ENCODE peak calls at places on chromosome 10, in seven cellular contexts. One of them, this sample, is unnamed. For H3K4me1, the result is how much of the 10 kb centered on the place peaks cover.

GRCh38 chr10:10886861-10887539 is 130.7 kb upstream of the CELF2 start:
- DNase-seq in H9: no peak
- DNase-seq in lower lobe of right lung: no peak
- DNase-seq in psoas muscle: no peak
- DNase-seq in transverse colon: no peak
- DNase-seq in GM12878: no peak
- DNase-seq in A549: no peak
- DNase-seq in this sample: no peak

GRCh38 chr10:112365014-112365432 is 8.9 kb upstream of the ACSL5 start:
- DNase-seq in H9: no peak
- DNase-seq in lower lobe of right lung: no peak
- DNase-seq in psoas muscle: no peak
- DNase-seq in transverse colon: peak
- DNase-seq in GM12878: no peak
- DNase-seq in A549: no peak
- DNase-seq in this sample: no peak

GRCh38 chr10:86300931-86301330 is 65.7 kb downstream of the GRID1 start:
- DNase-seq in H9: peak
- DNase-seq in lower lobe of right lung: no peak
- DNase-seq in psoas muscle: no peak
- DNase-seq in transverse colon: no peak
- DNase-seq in GM12878: no peak
- DNase-seq in A549: no peak
- DNase-seq in this sample: no peak

GRCh38 chr10:3107426-3107961 is 40.1 kb downstream of the PFKP start:
- DNase-seq in H9: no peak
- DNase-seq in lower lobe of right lung: peak
- DNase-seq in psoas muscle: peak
- DNase-seq in transverse colon: peak
- DNase-seq in GM12878: no peak
- DNase-seq in A549: peak
- DNase-seq in this sample: no peak

GRCh38 chr10:3935141-3935540 is 150.1 kb upstream of the KLF6 start:
- DNase-seq in H9: no peak
- DNase-seq in lower lobe of right lung: no peak
- DNase-seq in psoas muscle: no peak
- DNase-seq in transverse colon: no peak
- DNase-seq in GM12878: peak
- DNase-seq in A549: no peak
- DNase-seq in this sample: no peak

GRCh38 chr10:111084346-111085255 is 7.8 kb downstream of the ADRA2A start:
- DNase-seq in H9: no peak
- DNase-seq in lower lobe of right lung: no peak
- DNase-seq in psoas muscle: no peak
- DNase-seq in transverse colon: no peak
- DNase-seq in GM12878: no peak
- DNase-seq in A549: no peak
- DNase-seq in this sample: no peak

GRCh38 chr10:104304927-104305326 is 33.3 kb downstream of the ITPRIP start:
- DNase-seq in H9: no peak
- DNase-seq in lower lobe of right lung: no peak
- DNase-seq in psoas muscle: no peak
- DNase-seq in transverse colon: no peak
- DNase-seq in GM12878: no peak
- DNase-seq in A549: no peak
- DNase-seq in this sample: no peak

GRCh38 chr10:125235093-125236069 is 75.0 kb upstream of the CTBP2 start:
- DNase-seq in H9: no peak
- DNase-seq in lower lobe of right lung: no peak
- DNase-seq in psoas muscle: no peak
- DNase-seq in transverse colon: no peak
- DNase-seq in GM12878: no peak
- DNase-seq in A549: no peak
- DNase-seq in this sample: no peak

GRCh38 chr10:104255244-104255981 is 721 bp downstream of the GSTO1 start:
- DNase-seq in H9: no peak
- DNase-seq in lower lobe of right lung: no peak
- DNase-seq in psoas muscle: peak
- DNase-seq in transverse colon: peak
- DNase-seq in GM12878: no peak
- DNase-seq in A549: peak
- DNase-seq in this sample: no peak

GRCh38 chr10:20674870-20675385 is 222.2 kb downstream of the NEBL start:
- DNase-seq in H9: no peak
- DNase-seq in lower lobe of right lung: no peak
- DNase-seq in psoas muscle: no peak
- DNase-seq in transverse colon: no peak
- DNase-seq in GM12878: no peak
- DNase-seq in A549: no peak
- DNase-seq in this sample: no peak

GRCh38 chr10:68271104-68271882 is 39.4 kb upstream of the ATOH7 start:
- DNase-seq in H9: no peak
- DNase-seq in lower lobe of right lung: no peak
- DNase-seq in psoas muscle: no peak
- DNase-seq in transverse colon: no peak
- DNase-seq in GM12878: no peak
- DNase-seq in A549: no peak
- DNase-seq in this sample: no peak

GRCh38 chr10:43250925-43251663 is 15.8 kb downstream of the RASGEF1A start:
- DNase-seq in H9: peak
- DNase-seq in lower lobe of right lung: no peak
- DNase-seq in psoas muscle: peak
- DNase-seq in transverse colon: no peak
- DNase-seq in GM12878: no peak
- DNase-seq in A549: no peak
- DNase-seq in this sample: no peak

GRCh38 chr10:21173433-21173963 is 276.4 kb upstream of the NEBL start:
- DNase-seq in H9: peak
- DNase-seq in lower lobe of right lung: peak
- DNase-seq in psoas muscle: no peak
- DNase-seq in transverse colon: no peak
- DNase-seq in GM12878: no peak
- DNase-seq in A549: no peak
- DNase-seq in this sample: no peak

GRCh38 chr10:34647848-34648247 is 167.2 kb downstream of the PARD3 start:
- DNase-seq in H9: no peak
- DNase-seq in lower lobe of right lung: no peak
- DNase-seq in psoas muscle: no peak
- DNase-seq in transverse colon: no peak
- DNase-seq in GM12878: no peak
- DNase-seq in A549: no peak
- DNase-seq in this sample: no peak

GRCh38 chr10:16944961-16945360 is 127.7 kb upstream of the RSU1 start:
- DNase-seq in H9: no peak
- DNase-seq in lower lobe of right lung: no peak
- DNase-seq in psoas muscle: no peak
- DNase-seq in transverse colon: no peak
- DNase-seq in GM12878: no peak
- DNase-seq in A549: no peak
- DNase-seq in this sample: no peak

GRCh38 chr10:120998782-120999285 is 147.7 kb downstream of the WDR11 start:
- DNase-seq in H9: no peak
- DNase-seq in lower lobe of right lung: no peak
- DNase-seq in psoas muscle: no peak
- DNase-seq in transverse colon: no peak
- DNase-seq in GM12878: no peak
- DNase-seq in A549: no peak
- DNase-seq in this sample: no peak

GRCh38 chr10:86085136-86085535 is 281.5 kb downstream of the GRID1 start:
- DNase-seq in H9: peak
- DNase-seq in lower lobe of right lung: no peak
- DNase-seq in psoas muscle: no peak
- DNase-seq in transverse colon: no peak
- DNase-seq in GM12878: no peak
- DNase-seq in A549: no peak
- DNase-seq in this sample: no peak

GRCh38 chr10:103542764-103543616 is 49.5 kb downstream of the NEURL1 start:
- DNase-seq in H9: peak
- DNase-seq in lower lobe of right lung: no peak
- DNase-seq in psoas muscle: no peak
- DNase-seq in transverse colon: peak
- DNase-seq in GM12878: peak
- DNase-seq in A549: peak
- DNase-seq in this sample: peak

GRCh38 chr10:68212721-68213352 is 19.1 kb downstream of the ATOH7 start:
- DNase-seq in H9: no peak
- DNase-seq in lower lobe of right lung: no peak
- DNase-seq in psoas muscle: no peak
- DNase-seq in transverse colon: no peak
- DNase-seq in GM12878: no peak
- DNase-seq in A549: peak
- DNase-seq in this sample: no peak

DNA sequence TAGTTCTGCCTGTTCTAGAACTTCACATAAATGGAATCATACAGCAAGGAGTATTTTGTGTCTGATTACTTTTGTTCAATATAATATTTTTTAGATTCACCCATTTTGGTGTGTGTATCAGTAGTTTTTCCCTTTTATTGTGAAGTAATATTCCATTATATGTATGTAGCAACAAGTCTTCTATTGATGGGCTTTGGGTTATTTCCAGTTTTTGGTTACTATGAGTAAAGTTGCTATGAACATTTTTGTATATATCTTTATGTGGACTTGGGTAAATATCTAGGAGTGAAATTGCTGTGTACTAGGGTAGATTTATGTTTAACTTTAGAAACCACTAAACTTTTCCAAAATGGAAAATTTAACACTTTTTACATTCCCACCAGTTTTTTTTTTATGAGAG is 35.7 kb downstream of the ADK start:
- DNase-seq in H9: no peak
- DNase-seq in lower lobe of right lung: no peak
- DNase-seq in psoas muscle: no peak
- DNase-seq in transverse colon: no peak
- DNase-seq in GM12878: no peak
- DNase-seq in A549: no peak
- DNase-seq in this sample: no peak
- H3K27ac ChIP-seq in H9: no peak
- H3K27ac ChIP-seq in lower lobe of right lung: no peak
- H3K27ac ChIP-seq in psoas muscle: no peak
- H3K27ac ChIP-seq in transverse colon: no peak
- H3K27ac ChIP-seq in GM12878: no peak
- H3K27ac ChIP-seq in A549: no peak
- H3K27ac ChIP-seq in this sample: no peak

DNA sequence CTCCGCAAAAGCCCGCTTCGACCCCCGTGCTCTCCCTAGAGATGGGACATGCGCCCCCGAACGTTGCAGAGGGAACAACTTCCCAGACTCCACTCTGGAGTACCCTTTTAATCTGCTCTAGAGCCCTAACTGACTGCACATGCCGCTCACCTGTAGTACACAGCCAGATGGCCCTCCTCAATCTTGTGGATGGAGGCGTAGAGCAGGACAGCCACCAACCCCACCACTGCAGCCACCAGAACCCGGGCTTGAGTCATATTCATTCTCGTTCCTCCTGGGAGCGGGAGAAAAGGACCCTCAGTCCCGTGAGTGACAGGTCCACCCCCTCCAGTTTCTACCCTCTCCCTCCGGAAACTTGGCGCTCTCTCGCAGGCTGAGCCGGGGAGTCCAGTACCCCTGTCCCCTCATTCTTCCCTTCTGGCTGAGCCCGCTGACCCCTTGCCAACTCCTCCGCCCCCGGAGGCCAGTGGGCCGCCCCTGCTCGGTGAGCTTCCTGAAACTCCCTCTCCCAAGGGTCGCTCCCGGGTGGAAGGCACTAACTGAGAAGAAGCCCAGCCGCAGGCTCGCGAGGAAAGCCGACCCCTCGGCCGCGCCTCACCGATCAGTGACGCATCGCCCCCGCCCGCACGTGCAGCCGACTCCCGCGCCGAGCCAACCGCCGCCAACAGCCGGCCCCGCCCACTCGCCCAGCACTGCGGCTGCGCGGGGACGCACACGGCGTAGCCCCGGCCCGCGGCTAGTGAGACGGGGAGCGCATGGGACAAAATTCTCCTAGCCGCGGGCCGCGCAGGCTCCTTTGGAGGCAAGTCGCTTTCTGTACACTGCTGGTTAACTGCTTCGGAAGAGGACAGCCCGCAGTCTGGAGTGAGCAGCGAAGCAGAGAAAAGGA is at the start of gene ERLIN1:
- DNase-seq in H9: peak
- DNase-seq in lower lobe of right lung: peak
- DNase-seq in psoas muscle: peak
- DNase-seq in transverse colon: peak
- DNase-seq in GM12878: peak
- DNase-seq in A549: peak
- DNase-seq in this sample: peak
- TF ChIP-seq CTCF in H9: no peak
- TF ChIP-seq CTCF in lower lobe of right lung: no peak
- TF ChIP-seq CTCF in psoas muscle: no peak
- TF ChIP-seq CTCF in transverse colon: no peak
- TF ChIP-seq CTCF in GM12878: no peak
- TF ChIP-seq CTCF in A549: no peak
- TF ChIP-seq CTCF in this sample: no peak

DNA sequence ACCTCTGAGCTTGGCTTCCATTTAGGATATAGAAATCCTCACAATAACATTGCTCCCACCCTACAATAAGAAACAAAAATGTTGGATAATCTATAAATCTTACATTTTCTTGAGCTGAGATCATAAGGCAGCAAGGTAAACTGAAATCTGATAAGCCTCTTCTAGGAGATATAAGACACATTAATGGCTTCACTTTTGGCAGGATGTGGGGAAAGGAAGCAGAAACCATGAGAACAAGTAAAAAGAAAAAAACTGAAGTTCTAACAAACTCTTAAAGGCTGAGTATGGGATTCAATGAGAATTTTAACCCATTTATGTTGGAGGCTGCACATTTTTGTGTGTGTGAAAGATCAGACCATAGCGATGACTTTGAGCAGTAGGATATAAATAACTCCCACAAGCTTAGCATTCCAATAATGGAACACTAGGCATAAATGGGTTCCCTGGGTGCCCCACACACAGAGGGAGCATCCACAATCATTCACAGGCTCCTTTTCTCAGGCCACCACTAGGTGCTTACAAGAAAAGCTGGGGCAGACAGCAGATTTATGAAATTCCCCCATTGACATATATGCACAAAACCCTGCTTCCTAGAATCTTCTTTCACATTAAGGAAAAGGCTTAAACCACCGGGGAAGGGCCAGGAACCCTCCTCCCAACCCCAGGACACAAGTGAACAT is 564.9 kb upstream of the MGMT start:
- DNase-seq in H9: no peak
- DNase-seq in lower lobe of right lung: no peak
- DNase-seq in psoas muscle: no peak
- DNase-seq in transverse colon: no peak
- DNase-seq in GM12878: no peak
- DNase-seq in A549: no peak
- DNase-seq in this sample: no peak
- H3K4me1 ChIP-seq in H9: under half
- H3K4me1 ChIP-seq in lower lobe of right lung: under half
- H3K4me1 ChIP-seq in psoas muscle: under half
- H3K4me1 ChIP-seq in transverse colon: under half
- H3K4me1 ChIP-seq in GM12878: under half
- H3K4me1 ChIP-seq in A549: under half
- H3K4me1 ChIP-seq in this sample: under half

DNA sequence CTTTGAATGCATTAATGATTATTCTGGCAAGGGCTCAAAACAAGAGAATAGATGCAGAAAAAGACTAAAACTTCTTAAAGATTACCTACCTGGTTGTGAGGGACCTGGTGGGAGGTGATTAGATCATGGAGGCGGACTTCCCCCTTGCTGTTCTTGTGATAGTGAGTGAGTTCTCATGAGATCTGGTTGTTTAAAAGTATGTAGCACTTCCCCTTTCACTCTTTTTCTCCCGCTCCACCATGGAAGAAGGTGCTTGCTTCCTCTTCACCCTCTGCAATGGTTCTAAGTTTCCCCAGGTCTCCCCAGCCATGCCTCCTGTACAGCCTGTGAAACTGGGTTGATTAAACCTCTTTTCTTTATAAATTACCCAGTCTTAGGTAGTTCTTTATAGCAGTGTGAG is 226.6 kb downstream of the ARHGAP12 start:
- DNase-seq in H9: no peak
- DNase-seq in lower lobe of right lung: no peak
- DNase-seq in psoas muscle: no peak
- DNase-seq in transverse colon: no peak
- DNase-seq in GM12878: no peak
- DNase-seq in A549: no peak
- DNase-seq in this sample: no peak
- H3K27ac ChIP-seq in H9: no peak
- H3K27ac ChIP-seq in lower lobe of right lung: peak
- H3K27ac ChIP-seq in psoas muscle: peak
- H3K27ac ChIP-seq in transverse colon: peak
- H3K27ac ChIP-seq in GM12878: peak
- H3K27ac ChIP-seq in A549: no peak
- H3K27ac ChIP-seq in this sample: no peak